ENCODE peak calls at places on chromosomes 13 and 19, in five cellular contexts. One of them, this sample, is unnamed.

GRCh38 chr13:111216166-111216960 is 101.3 kb downstream of the ARHGEF7 start:
- DNase-seq in mesenchymal stem cell: peak
- DNase-seq in H9: peak
- DNase-seq in neuronal stem cell: peak
- DNase-seq in trophoblast cell: peak
- DNase-seq in this sample: no peak

GRCh38 chr19:58409010-58409790 is 751 bp downstream of the ZNF584 start:
- DNase-seq in mesenchymal stem cell: peak
- DNase-seq in H9: peak
- DNase-seq in trophoblast cell: peak
- DNase-seq in neuronal stem cell: no peak
- DNase-seq in this sample: no peak

GRCh38 chr19:48639483-48640375 is 2.5 kb upstream of the DBP start:
- DNase-seq in mesenchymal stem cell: no peak
- DNase-seq in trophoblast cell: no peak
- DNase-seq in H9: no peak
- DNase-seq in neuronal stem cell: no peak
- DNase-seq in this sample: no peak

GRCh38 chr19:33921165-33921564 is 124.5 kb downstream of the KCTD15 start:
- DNase-seq in neuronal stem cell: no peak
- DNase-seq in trophoblast cell: no peak
- DNase-seq in H9: no peak
- DNase-seq in mesenchymal stem cell: no peak
- DNase-seq in this sample: no peak

GRCh38 chr13:100388923-100389322 is 199.7 kb downstream of the GGACT start:
- DNase-seq in neuronal stem cell: no peak
- DNase-seq in H9: no peak
- DNase-seq in mesenchymal stem cell: no peak
- DNase-seq in trophoblast cell: no peak
- DNase-seq in this sample: no peak

GRCh38 chr19:40139533-40140287 is 49.0 kb upstream of the ZNF780A start:
- DNase-seq in H9: no peak
- DNase-seq in trophoblast cell: peak
- DNase-seq in neuronal stem cell: peak
- DNase-seq in mesenchymal stem cell: peak
- DNase-seq in this sample: peak

GRCh38 chr13:38398810-38399493 is 49.3 kb downstream of the UFM1 start:
- DNase-seq in neuronal stem cell: no peak
- DNase-seq in mesenchymal stem cell: peak
- DNase-seq in trophoblast cell: peak
- DNase-seq in H9: no peak
- DNase-seq in this sample: no peak

GRCh38 chr13:42305503-42305902 is 33.6 kb downstream of the AKAP11 start:
- DNase-seq in trophoblast cell: no peak
- DNase-seq in neuronal stem cell: no peak
- DNase-seq in H9: no peak
- DNase-seq in mesenchymal stem cell: no peak
- DNase-seq in this sample: no peak

GRCh38 chr13:30871713-30872029 is 34.4 kb upstream of the MEDAG start:
- DNase-seq in trophoblast cell: no peak
- DNase-seq in neuronal stem cell: no peak
- DNase-seq in H9: no peak
- DNase-seq in mesenchymal stem cell: no peak
- DNase-seq in this sample: no peak

GRCh38 chr13:40910324-40911050 is 108.6 kb downstream of the ELF1 start:
- DNase-seq in trophoblast cell: peak
- DNase-seq in mesenchymal stem cell: no peak
- DNase-seq in H9: no peak
- DNase-seq in neuronal stem cell: no peak
- DNase-seq in this sample: no peak

GRCh38 chr13:98771838-98772611 is 19.6 kb upstream of the SLC15A1 start:
- DNase-seq in trophoblast cell: no peak
- DNase-seq in mesenchymal stem cell: no peak
- DNase-seq in neuronal stem cell: no peak
- DNase-seq in H9: no peak
- DNase-seq in this sample: no peak

GRCh38 chr13:21542563-21542962 is 61.4 kb downstream of the MICU2 start:
- DNase-seq in trophoblast cell: peak
- DNase-seq in H9: no peak
- DNase-seq in mesenchymal stem cell: no peak
- DNase-seq in neuronal stem cell: no peak
- DNase-seq in this sample: no peak

GRCh38 chr19:2221250-2221831 is 14.8 kb downstream of the PLEKHJ1 start:
- DNase-seq in H9: no peak
- DNase-seq in trophoblast cell: no peak
- DNase-seq in mesenchymal stem cell: peak
- DNase-seq in neuronal stem cell: no peak
- DNase-seq in this sample: no peak
- H2BK12ac ChIP-seq in H9: no peak
- H2BK12ac ChIP-seq in trophoblast cell: no peak
- H2BK12ac ChIP-seq in mesenchymal stem cell: no peak
- H2BK12ac ChIP-seq in neuronal stem cell: no peak
- H2BK12ac ChIP-seq in this sample: no peak

DNA sequence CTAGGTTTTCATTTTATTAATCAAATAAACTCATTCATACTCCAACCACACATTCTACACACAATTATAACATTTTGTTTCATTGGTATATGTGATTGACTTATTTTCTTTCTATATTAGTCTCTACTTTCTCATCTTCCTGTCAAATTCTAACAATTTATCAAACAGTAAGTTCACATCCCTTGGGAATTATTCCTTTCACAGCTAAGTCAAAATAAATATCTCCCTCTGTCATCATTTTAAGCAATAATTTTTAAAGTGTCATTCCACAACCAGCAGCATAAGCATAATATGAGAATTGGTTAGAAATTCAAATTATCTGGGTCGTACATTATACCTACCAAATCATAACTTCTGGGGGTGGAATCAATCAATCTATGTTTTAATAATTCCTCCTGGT is 873.8 kb downstream of the SLITRK1 start:
- DNase-seq in trophoblast cell: no peak
- DNase-seq in neuronal stem cell: no peak
- DNase-seq in mesenchymal stem cell: no peak
- DNase-seq in H9: no peak
- DNase-seq in this sample: no peak
- H2BK12ac ChIP-seq in trophoblast cell: no peak
- H2BK12ac ChIP-seq in neuronal stem cell: no peak
- H2BK12ac ChIP-seq in mesenchymal stem cell: no peak
- H2BK12ac ChIP-seq in H9: no peak
- H2BK12ac ChIP-seq in this sample: no peak

DNA sequence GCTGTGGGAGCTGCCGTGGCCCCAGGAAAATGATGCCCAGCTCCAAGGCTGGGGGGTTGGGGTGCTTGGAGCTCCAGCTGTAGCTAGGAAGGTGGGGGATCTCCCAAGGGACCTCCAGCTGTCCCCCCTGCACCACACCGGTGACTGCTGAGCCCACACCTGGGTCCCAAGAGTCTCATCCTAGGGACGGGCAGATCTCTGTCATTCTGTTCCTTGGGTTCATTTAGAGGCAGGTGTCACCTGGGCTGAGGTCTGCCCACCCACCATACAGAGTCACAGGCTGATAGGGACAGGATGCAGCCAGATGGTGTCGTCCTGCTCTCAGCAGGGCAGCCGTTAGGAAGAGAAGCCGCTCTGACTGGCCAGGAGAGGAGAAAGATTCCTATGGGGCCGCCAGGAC is 5.3 kb downstream of the F2RL3 start:
- DNase-seq in H9: no peak
- DNase-seq in neuronal stem cell: no peak
- DNase-seq in trophoblast cell: no peak
- DNase-seq in mesenchymal stem cell: no peak
- DNase-seq in this sample: no peak
- H2BK12ac ChIP-seq in H9: no peak
- H2BK12ac ChIP-seq in neuronal stem cell: no peak
- H2BK12ac ChIP-seq in trophoblast cell: no peak
- H2BK12ac ChIP-seq in mesenchymal stem cell: peak
- H2BK12ac ChIP-seq in this sample: no peak

GRCh38 chr19:29923653-29924052 is 18.4 kb upstream of the URI1 start:
- DNase-seq in trophoblast cell: no peak
- DNase-seq in neuronal stem cell: no peak
- DNase-seq in mesenchymal stem cell: no peak
- DNase-seq in H9: no peak
- DNase-seq in this sample: no peak
- H2BK12ac ChIP-seq in trophoblast cell: no peak
- H2BK12ac ChIP-seq in neuronal stem cell: no peak
- H2BK12ac ChIP-seq in mesenchymal stem cell: no peak
- H2BK12ac ChIP-seq in H9: no peak
- H2BK12ac ChIP-seq in this sample: no peak

GRCh38 chr13:35888327-35888940 is 242.7 kb downstream of the DCLK1 start:
- DNase-seq in neuronal stem cell: no peak
- DNase-seq in mesenchymal stem cell: no peak
- DNase-seq in trophoblast cell: no peak
- DNase-seq in H9: no peak
- DNase-seq in this sample: no peak
- H2BK12ac ChIP-seq in neuronal stem cell: no peak
- H2BK12ac ChIP-seq in mesenchymal stem cell: no peak
- H2BK12ac ChIP-seq in trophoblast cell: no peak
- H2BK12ac ChIP-seq in H9: no peak
- H2BK12ac ChIP-seq in this sample: no peak

DNA sequence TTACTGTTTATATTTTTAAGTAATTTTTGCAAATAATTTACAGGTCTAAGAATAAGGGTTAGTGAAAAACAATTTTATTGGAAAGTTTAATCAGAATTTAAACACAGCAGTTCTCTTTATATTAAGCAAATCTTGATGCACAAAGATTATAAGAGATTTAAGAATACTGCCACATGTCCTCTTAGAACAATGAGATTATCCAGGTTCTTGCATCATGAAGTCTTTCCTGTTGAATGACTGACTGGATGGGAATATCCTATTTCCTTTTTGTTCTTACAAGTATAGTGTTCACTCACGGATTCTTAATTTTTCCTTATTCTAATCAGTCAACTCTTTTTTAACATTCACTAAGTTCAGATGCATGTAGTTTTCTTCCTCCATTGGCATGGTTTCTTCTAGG is 10.1 kb downstream of the URI1 start:
- DNase-seq in mesenchymal stem cell: no peak
- DNase-seq in neuronal stem cell: no peak
- DNase-seq in trophoblast cell: no peak
- DNase-seq in H9: no peak
- DNase-seq in this sample: no peak
- H2BK12ac ChIP-seq in mesenchymal stem cell: no peak
- H2BK12ac ChIP-seq in neuronal stem cell: no peak
- H2BK12ac ChIP-seq in trophoblast cell: no peak
- H2BK12ac ChIP-seq in H9: no peak
- H2BK12ac ChIP-seq in this sample: no peak

GRCh38 chr13:45704211-45704739 is 2.2 kb downstream of the CBY2 start:
- DNase-seq in neuronal stem cell: no peak
- DNase-seq in H9: no peak
- DNase-seq in trophoblast cell: no peak
- DNase-seq in mesenchymal stem cell: no peak
- DNase-seq in this sample: no peak

GRCh38 chr13:45702088-45702487 is at the start of gene CBY2:
- DNase-seq in trophoblast cell: no peak
- DNase-seq in neuronal stem cell: no peak
- DNase-seq in mesenchymal stem cell: no peak
- DNase-seq in H9: no peak
- DNase-seq in this sample: no peak

GRCh38 chr13:45700971-45701900 is 884 bp upstream of the CBY2 start:
- DNase-seq in trophoblast cell: no peak
- DNase-seq in neuronal stem cell: no peak
- DNase-seq in mesenchymal stem cell: no peak
- DNase-seq in H9: no peak
- DNase-seq in this sample: no peak

GRCh38 chr13:45705145-45705695 is 3.1 kb downstream of the CBY2 start:
- DNase-seq in trophoblast cell: no peak
- DNase-seq in H9: no peak
- DNase-seq in neuronal stem cell: no peak
- DNase-seq in mesenchymal stem cell: no peak
- DNase-seq in this sample: no peak

DNA sequence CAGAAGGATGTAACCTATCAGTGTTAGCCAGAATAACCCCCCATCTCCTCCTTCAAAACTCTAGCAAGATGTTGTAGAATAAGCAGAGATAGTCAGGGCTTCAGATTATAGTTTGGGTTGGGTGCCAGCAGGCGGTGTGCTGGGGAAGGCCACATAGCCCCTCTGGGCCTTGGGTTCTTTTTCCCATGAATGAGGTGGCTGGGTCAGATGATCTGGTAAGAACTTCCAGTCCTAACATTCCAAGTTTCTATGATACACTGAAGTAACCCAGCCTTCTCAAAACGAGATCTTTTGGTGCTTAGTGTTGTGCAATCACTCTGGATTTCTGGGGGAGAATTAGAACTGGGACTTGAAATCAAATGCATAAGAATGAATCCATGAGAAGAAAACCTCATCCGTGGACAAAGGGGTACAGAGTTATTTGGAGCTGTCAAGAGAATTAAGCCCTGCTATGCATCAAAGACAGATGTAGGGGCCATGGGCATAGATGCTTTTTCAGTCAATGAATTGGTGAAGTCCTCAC is 810 bp downstream of the CBY2 start:
- DNase-seq in neuronal stem cell: no peak
- DNase-seq in trophoblast cell: no peak
- DNase-seq in mesenchymal stem cell: no peak
- DNase-seq in H9: no peak
- DNase-seq in this sample: no peak
- H2BK12ac ChIP-seq in neuronal stem cell: no peak
- H2BK12ac ChIP-seq in trophoblast cell: no peak
- H2BK12ac ChIP-seq in mesenchymal stem cell: no peak
- H2BK12ac ChIP-seq in H9: no peak
- H2BK12ac ChIP-seq in this sample: no peak